ENCODE peak calls at places on chromosomes 5 and 9, in seven cellular contexts. I, Y, P, A, X, G and U are unnamed samples.

GRCh38 chr5:67648201-67648671 is 451.6 kb upstream of the CD180 start:
- DNase-seq in I (peak; percentile 100), Y (no peak), P (peak; percentile 86), A (no peak), X (no peak), G (no peak), U (no peak)

GRCh38 chr5:163489055-163489744 is 16.2 kb upstream of the MAT2B start:
- DNase-seq in I (no peak), Y (no peak), P (no peak), A (peak; percentile 32), X (no peak), G (no peak), U (no peak)

GRCh38 chr5:159051431-159052281 is 48.1 kb downstream of the EBF1 start:
- DNase-seq in I (no peak), Y (no peak), P (peak; percentile 75), A (peak; percentile 66), X (peak; percentile 48), G (no peak), U (no peak)

GRCh38 chr5:54772232-54773168 is 212.9 kb downstream of the ESM1 start:
- DNase-seq in I (no peak), Y (no peak), P (no peak), A (no peak), X (no peak), G (no peak), U (no peak)

GRCh38 chr5:107873877-107874276 is 203.1 kb upstream of the EFNA5 start:
- DNase-seq in I (no peak), Y (no peak), P (no peak), A (no peak), X (no peak), G (no peak), U (no peak)

GRCh38 chr9:93097496-93098205 is 1.6 kb downstream of the CARD19 start:
- DNase-seq in I (no peak), Y (no peak), P (peak; percentile 62), A (peak; percentile 23), X (no peak), G (no peak), U (no peak)

GRCh38 chr9:107044872-107045271 is 181.9 kb downstream of the ZNF462 start:
- DNase-seq in I (no peak), Y (no peak), P (no peak), A (peak; percentile 32), X (no peak), G (peak; percentile 1), U (no peak)

GRCh38 chr9:81559741-81560140 is 129.6 kb downstream of the TLE1 start:
- DNase-seq in I (peak; percentile 50), Y (no peak), P (no peak), A (no peak), X (no peak), G (no peak), U (no peak)

GRCh38 chr9:110538169-110538568 is 41.4 kb downstream of the SVEP1 start:
- DNase-seq in I (peak; percentile 41), Y (no peak), P (no peak), A (no peak), X (no peak), G (no peak), U (no peak)

GRCh38 chr5:133017964-133018363 is 8.4 kb downstream of the ZCCHC10 start:
- DNase-seq in I (no peak), Y (no peak), P (no peak), A (no peak), X (no peak), G (no peak), U (no peak)

GRCh38 chr5:119411291-119411934 is 40.9 kb upstream of the HSD17B4 start:
- DNase-seq in I (no peak), Y (no peak), P (no peak), A (no peak), X (no peak), G (no peak), U (no peak)

GRCh38 chr5:38755171-38755570 is 90.6 kb upstream of the OSMR start:
- DNase-seq in I (no peak), Y (no peak), P (no peak), A (no peak), X (no peak), G (no peak), U (no peak)

GRCh38 chr9:126407125-126407870 is 80.7 kb downstream of the MVB12B start:
- DNase-seq in I (no peak), Y (no peak), P (no peak), A (no peak), X (no peak), G (no peak), U (no peak)

GRCh38 chr5:154722936-154723335 is 32.2 kb upstream of the LARP1 start:
- DNase-seq in I (no peak), Y (no peak), P (no peak), A (no peak), X (no peak), G (no peak), U (no peak)

GRCh38 chr9:96478829-96479371 is 28.9 kb downstream of the HABP4 start:
- DNase-seq in I (no peak), Y (no peak), P (no peak), A (no peak), X (no peak), G (no peak), U (peak; percentile 13)

GRCh38 chr5:32231929-32232328 is 57.8 kb upstream of the GOLPH3 start:
- DNase-seq in I (no peak), Y (no peak), P (no peak), A (no peak), X (no peak), G (no peak), U (no peak)

GRCh38 chr9:115008536-115008935 is 78.1 kb upstream of the TNFSF8 start:
- DNase-seq in I (no peak), Y (no peak), P (no peak), A (peak; percentile 23), X (no peak), G (no peak), U (peak; percentile 13)

GRCh38 chr9:2764371-2764770 is 47.1 kb downstream of the KCNV2 start:
- DNase-seq in I (no peak), Y (no peak), P (no peak), A (no peak), X (peak; percentile 27), G (no peak), U (no peak)

GRCh38 chr9:89564257-89564878 is 40.4 kb upstream of the GADD45G start:
- DNase-seq in I (no peak), Y (no peak), P (no peak), A (peak; percentile 52), X (peak; percentile 86), G (no peak), U (no peak)

GRCh38 chr5:130965342-130965741 is 199.7 kb downstream of the HINT1 start:
- DNase-seq in I (no peak), Y (no peak), P (no peak), A (no peak), X (no peak), G (no peak), U (no peak)

GRCh38 chr5:180469866-180470265 is 24.3 kb upstream of the CNOT6 start:
- DNase-seq in I (no peak), Y (no peak), P (no peak), A (no peak), X (no peak), G (no peak), U (no peak)

GRCh38 chr5:126100767-126101166 is 322.4 kb upstream of the GRAMD2B start:
- DNase-seq in I (no peak), Y (no peak), P (no peak), A (peak; percentile 26), X (no peak), G (no peak), U (no peak)

GRCh38 chr9:2469681-2470141 is 151.9 kb upstream of the VLDLR start:
- DNase-seq in I (no peak), Y (no peak), P (peak; percentile 65), A (peak; percentile 28), X (no peak), G (no peak), U (no peak)

GRCh38 chr5:141898448-141899094 is 20.4 kb upstream of the PCDH1 start:
- DNase-seq in I (no peak), Y (no peak), P (no peak), A (no peak), X (no peak), G (no peak), U (no peak)